ENCODE peak calls at places on chromosomes 5 and 9, in six cellular contexts. S is aorta; O is ecto neural progenitor cell; G is natural killer cell; I is DMS 273 treated with DMSO at 0.1 percent for 48 hours; D is stimulated activated CD8-positive, alpha-beta memory T cell treated with anti-CD3 and anti-CD28 coated beads, Interleukin-2, amount 100 ng/mL, for 48 hours. J is an unnamed sample.

GRCh38 chr9:137984520-137985257 is 107.1 kb downstream of the CACNA1B start:
- DNase-seq in I (no peak), O (peak; percentile 29), G (no peak), D (no peak), S (peak; percentile 48), J (no peak)

GRCh38 chr5:181052928-181053759 is 13.1 kb downstream of the BTNL9 start:
- DNase-seq in I (no peak), S (no peak), D (no peak), G (no peak), O (peak; percentile 61), J (peak; percentile 9)

GRCh38 chr5:135990518-135991240 is 35.9 kb upstream of the LECT2 start:
- DNase-seq in G (no peak), I (no peak), S (peak; percentile 57), O (no peak), D (no peak), J (no peak)

GRCh38 chr9:9949368-9949767 is 663.4 kb downstream of the PTPRD start:
- DNase-seq in D (no peak), G (no peak), O (no peak), S (no peak), I (no peak), J (no peak)

GRCh38 chr9:13330396-13331004 is 51.0 kb upstream of the MPDZ start:
- DNase-seq in O (no peak), D (no peak), I (peak; percentile 8), G (no peak), S (no peak), J (no peak)

GRCh38 chr9:128159073-128159783 is 837 bp upstream of the BBLN start:
- DNase-seq in G (peak; percentile 27), I (no peak), O (peak; percentile 51), D (no peak), S (no peak), J (peak; percentile 60)

GRCh38 chr9:7146582-7146981 is 388.8 kb downstream of the KDM4C start:
- DNase-seq in O (no peak), D (no peak), G (no peak), S (no peak), I (no peak), J (no peak)

GRCh38 chr5:31711363-31711762 is 72.4 kb downstream of the PDZD2 start:
- DNase-seq in I (no peak), D (no peak), O (no peak), S (no peak), G (no peak), J (no peak)

GRCh38 chr5:163612358-163613149 is 107.1 kb downstream of the MAT2B start:
- DNase-seq in I (peak; percentile 63), G (no peak), S (no peak), O (no peak), D (no peak), J (no peak)

GRCh38 chr5:74903165-74903787 is 37.1 kb upstream of the FAM169A start:
- DNase-seq in I (peak; percentile 40), G (no peak), S (no peak), O (peak; percentile 55), D (no peak), J (peak; percentile 79)

GRCh38 chr5:160463775-160464465 is 42.3 kb downstream of the PTTG1 start:
- DNase-seq in D (no peak), I (peak; percentile 47), G (no peak), S (no peak), O (no peak), J (no peak)

GRCh38 chr9:2017459-2018161 is 2.5 kb downstream of the SMARCA2 start:
- DNase-seq in D (peak; percentile 58), S (peak; percentile 92), O (peak; percentile 68), G (peak; percentile 80), I (no peak), J (peak; percentile 92)

GRCh38 chr5:145587308-145588071 is 247.7 kb downstream of the PRELID2 start:
- DNase-seq in G (no peak), D (no peak), O (no peak), S (no peak), I (no peak), J (no peak)

GRCh38 chr5:41695920-41696582 is 174.2 kb downstream of the OXCT1 start:
- DNase-seq in S (no peak), D (no peak), I (no peak), G (no peak), O (no peak), J (no peak)

GRCh38 chr5:78720234-78720985 is 71.8 kb upstream of the LHFPL2 start:
- DNase-seq in S (no peak), I (no peak), G (no peak), D (no peak), O (no peak), J (no peak)

GRCh38 chr9:112755059-112755458 is 4.5 kb downstream of the SNX30 start:
- DNase-seq in G (no peak), O (no peak), I (no peak), D (no peak), S (no peak), J (no peak)

GRCh38 chr9:93305497-93306020 is 121.6 kb downstream of the WNK2 start:
- DNase-seq in S (peak; percentile 77), O (peak; percentile 37), D (no peak), G (peak; percentile 14), I (peak; percentile 97), J (peak; percentile 17)

GRCh38 chr9:16337322-16338029 is 533.0 kb downstream of the BNC2 start:
- DNase-seq in D (no peak), I (peak; percentile 34), G (no peak), S (no peak), O (no peak), J (no peak)

GRCh38 chr5:1105350-1106265 is 6.3 kb downstream of the SLC12A7 start:
- DNase-seq in G (peak; percentile 57), I (no peak), S (no peak), D (no peak), O (no peak), J (peak; percentile 89)

GRCh38 chr5:95748133-95748532 is 17.0 kb downstream of the RHOBTB3 start:
- DNase-seq in D (no peak), O (no peak), G (no peak), I (no peak), S (no peak), J (no peak)

GRCh38 chr9:113563856-113564514 is 100.5 kb downstream of the RGS3 start:
- DNase-seq in O (no peak), G (no peak), D (no peak), S (peak; percentile 33), I (no peak), J (no peak)

GRCh38 chr9:15244001-15244441 is 63.0 kb downstream of the TTC39B start:
- DNase-seq in I (no peak), O (no peak), D (no peak), G (no peak), S (no peak), J (no peak)

GRCh38 chr5:133472829-133473228 is 139.5 kb downstream of the FSTL4 start:
- DNase-seq in O (no peak), S (no peak), G (no peak), D (no peak), I (no peak), J (no peak)

GRCh38 chr9:134404376-134405358 is 78.4 kb downstream of the RXRA start:
- DNase-seq in I (no peak), O (no peak), G (no peak), S (no peak), D (no peak), J (no peak)

GRCh38 chr5:125746936-125747335 is 676.3 kb upstream of the GRAMD2B start:
- DNase-seq in I (no peak), G (no peak), O (no peak), D (no peak), S (no peak), J (no peak)

GRCh38 chr5:113142186-113142585 is 165.6 kb downstream of the DCP2 start:
- DNase-seq in D (no peak), G (no peak), S (no peak), I (no peak), O (no peak), J (no peak)

GRCh38 chr5:154753792-154754191 is 1.4 kb upstream of the LARP1 start:
- DNase-seq in O (no peak), D (no peak), I (peak; percentile 69), G (no peak), S (peak; percentile 87), J (peak; percentile 38)

J was measured in mucosa of descending colon.